ENCODE peak calls at places on chromosomes 6 and 20, in ten cellular contexts. One of them, this sample, is unnamed.

GRCh38 chr6:113857565-113858066 is 471 bp downstream of the MARCKS start:
- DNase-seq in fibroblast of pulmonary artery: no peak
- DNase-seq in activated T-helper 1 cell treated with Interleukin-2 at 50 U/mL for 16 hours: no peak
- DNase-seq in stimulated activated CD4-positive, alpha-beta T cell treated with anti-CD3 and anti-CD28 coated beads, Interleukin-12 subunit alpha, Interleukin-12 subunit beta, amount 100 ng/mL, for 4 hours: no peak
- DNase-seq in IMR-90: no peak
- DNase-seq in KBM-7: peak; percentile 43
- DNase-seq in NCI-H748 treated with DMSO at 0.1 percent for 48 hours: no peak
- DNase-seq in ureter: no peak
- DNase-seq in right cardiac atrium: peak; percentile 64
- DNase-seq in ELR: peak; percentile 45
- DNase-seq in this sample: no peak

GRCh38 chr6:101083533-101084172 is 202.5 kb upstream of the ASCC3 start:
- DNase-seq in fibroblast of pulmonary artery: peak; percentile 81
- DNase-seq in activated T-helper 1 cell treated with Interleukin-2 at 50 U/mL for 16 hours: no peak
- DNase-seq in stimulated activated CD4-positive, alpha-beta T cell treated with anti-CD3 and anti-CD28 coated beads, Interleukin-12 subunit alpha, Interleukin-12 subunit beta, amount 100 ng/mL, for 4 hours: no peak
- DNase-seq in IMR-90: peak; percentile 79
- DNase-seq in KBM-7: no peak
- DNase-seq in NCI-H748 treated with DMSO at 0.1 percent for 48 hours: no peak
- DNase-seq in ureter: no peak
- DNase-seq in right cardiac atrium: no peak
- DNase-seq in ELR: peak; percentile 89
- DNase-seq in this sample: no peak

GRCh38 chr6:10567256-10568041 is 46.3 kb downstream of the GCNT2 start:
- DNase-seq in fibroblast of pulmonary artery: no peak
- DNase-seq in activated T-helper 1 cell treated with Interleukin-2 at 50 U/mL for 16 hours: no peak
- DNase-seq in stimulated activated CD4-positive, alpha-beta T cell treated with anti-CD3 and anti-CD28 coated beads, Interleukin-12 subunit alpha, Interleukin-12 subunit beta, amount 100 ng/mL, for 4 hours: no peak
- DNase-seq in IMR-90: no peak
- DNase-seq in KBM-7: no peak
- DNase-seq in NCI-H748 treated with DMSO at 0.1 percent for 48 hours: no peak
- DNase-seq in ureter: no peak
- DNase-seq in right cardiac atrium: no peak
- DNase-seq in ELR: peak; percentile 22
- DNase-seq in this sample: no peak

GRCh38 chr6:33211136-33211535 is 2.8 kb downstream of the RING1 start:
- DNase-seq in fibroblast of pulmonary artery: no peak
- DNase-seq in activated T-helper 1 cell treated with Interleukin-2 at 50 U/mL for 16 hours: no peak
- DNase-seq in stimulated activated CD4-positive, alpha-beta T cell treated with anti-CD3 and anti-CD28 coated beads, Interleukin-12 subunit alpha, Interleukin-12 subunit beta, amount 100 ng/mL, for 4 hours: no peak
- DNase-seq in IMR-90: no peak
- DNase-seq in KBM-7: no peak
- DNase-seq in NCI-H748 treated with DMSO at 0.1 percent for 48 hours: no peak
- DNase-seq in ureter: no peak
- DNase-seq in right cardiac atrium: no peak
- DNase-seq in ELR: no peak
- DNase-seq in this sample: no peak

GRCh38 chr20:50126662-50127061 is 13.7 kb upstream of the UBE2V1 start:
- DNase-seq in fibroblast of pulmonary artery: no peak
- DNase-seq in activated T-helper 1 cell treated with Interleukin-2 at 50 U/mL for 16 hours: no peak
- DNase-seq in stimulated activated CD4-positive, alpha-beta T cell treated with anti-CD3 and anti-CD28 coated beads, Interleukin-12 subunit alpha, Interleukin-12 subunit beta, amount 100 ng/mL, for 4 hours: no peak
- DNase-seq in IMR-90: no peak
- DNase-seq in KBM-7: no peak
- DNase-seq in NCI-H748 treated with DMSO at 0.1 percent for 48 hours: no peak
- DNase-seq in ureter: peak; percentile 81
- DNase-seq in right cardiac atrium: no peak
- DNase-seq in ELR: no peak
- DNase-seq in this sample: no peak

GRCh38 chr6:87431263-87431662 is 23.5 kb downstream of the CFAP206 start:
- DNase-seq in fibroblast of pulmonary artery: peak; percentile 3
- DNase-seq in activated T-helper 1 cell treated with Interleukin-2 at 50 U/mL for 16 hours: no peak
- DNase-seq in stimulated activated CD4-positive, alpha-beta T cell treated with anti-CD3 and anti-CD28 coated beads, Interleukin-12 subunit alpha, Interleukin-12 subunit beta, amount 100 ng/mL, for 4 hours: no peak
- DNase-seq in IMR-90: no peak
- DNase-seq in KBM-7: no peak
- DNase-seq in NCI-H748 treated with DMSO at 0.1 percent for 48 hours: no peak
- DNase-seq in ureter: no peak
- DNase-seq in right cardiac atrium: no peak
- DNase-seq in ELR: peak; percentile 33
- DNase-seq in this sample: no peak

GRCh38 chr20:5279661-5280060 is 37.1 kb downstream of the PROKR2 start:
- DNase-seq in fibroblast of pulmonary artery: no peak
- DNase-seq in activated T-helper 1 cell treated with Interleukin-2 at 50 U/mL for 16 hours: no peak
- DNase-seq in stimulated activated CD4-positive, alpha-beta T cell treated with anti-CD3 and anti-CD28 coated beads, Interleukin-12 subunit alpha, Interleukin-12 subunit beta, amount 100 ng/mL, for 4 hours: no peak
- DNase-seq in IMR-90: no peak
- DNase-seq in KBM-7: peak; percentile 15
- DNase-seq in NCI-H748 treated with DMSO at 0.1 percent for 48 hours: no peak
- DNase-seq in ureter: no peak
- DNase-seq in right cardiac atrium: no peak
- DNase-seq in ELR: no peak
- DNase-seq in this sample: no peak

GRCh38 chr6:150290429-150290828 is 78.4 kb upstream of the IYD start:
- DNase-seq in fibroblast of pulmonary artery: peak; percentile 29
- DNase-seq in activated T-helper 1 cell treated with Interleukin-2 at 50 U/mL for 16 hours: no peak
- DNase-seq in stimulated activated CD4-positive, alpha-beta T cell treated with anti-CD3 and anti-CD28 coated beads, Interleukin-12 subunit alpha, Interleukin-12 subunit beta, amount 100 ng/mL, for 4 hours: no peak
- DNase-seq in IMR-90: peak; percentile 70
- DNase-seq in KBM-7: no peak
- DNase-seq in NCI-H748 treated with DMSO at 0.1 percent for 48 hours: no peak
- DNase-seq in ureter: no peak
- DNase-seq in right cardiac atrium: no peak
- DNase-seq in ELR: peak; percentile 44
- DNase-seq in this sample: no peak

GRCh38 chr20:58706975-58707681 is 14.5 kb downstream of the NPEPL1 start:
- DNase-seq in fibroblast of pulmonary artery: no peak
- DNase-seq in activated T-helper 1 cell treated with Interleukin-2 at 50 U/mL for 16 hours: no peak
- DNase-seq in stimulated activated CD4-positive, alpha-beta T cell treated with anti-CD3 and anti-CD28 coated beads, Interleukin-12 subunit alpha, Interleukin-12 subunit beta, amount 100 ng/mL, for 4 hours: no peak
- DNase-seq in IMR-90: no peak
- DNase-seq in KBM-7: no peak
- DNase-seq in NCI-H748 treated with DMSO at 0.1 percent for 48 hours: no peak
- DNase-seq in ureter: peak; percentile 34
- DNase-seq in right cardiac atrium: peak; percentile 29
- DNase-seq in ELR: no peak
- DNase-seq in this sample: peak; percentile 75

GRCh38 chr6:291148-291696 is 1.1 kb upstream of the DUSP22 start:
- DNase-seq in fibroblast of pulmonary artery: peak; percentile 22
- DNase-seq in activated T-helper 1 cell treated with Interleukin-2 at 50 U/mL for 16 hours: no peak
- DNase-seq in stimulated activated CD4-positive, alpha-beta T cell treated with anti-CD3 and anti-CD28 coated beads, Interleukin-12 subunit alpha, Interleukin-12 subunit beta, amount 100 ng/mL, for 4 hours: no peak
- DNase-seq in IMR-90: no peak
- DNase-seq in KBM-7: no peak
- DNase-seq in NCI-H748 treated with DMSO at 0.1 percent for 48 hours: no peak
- DNase-seq in ureter: no peak
- DNase-seq in right cardiac atrium: no peak
- DNase-seq in ELR: peak; percentile 32
- DNase-seq in this sample: peak; percentile 76

GRCh38 chr6:132205946-132206345 is 195.3 kb downstream of the MOXD1 start:
- DNase-seq in fibroblast of pulmonary artery: no peak
- DNase-seq in activated T-helper 1 cell treated with Interleukin-2 at 50 U/mL for 16 hours: no peak
- DNase-seq in stimulated activated CD4-positive, alpha-beta T cell treated with anti-CD3 and anti-CD28 coated beads, Interleukin-12 subunit alpha, Interleukin-12 subunit beta, amount 100 ng/mL, for 4 hours: no peak
- DNase-seq in IMR-90: peak; percentile 34
- DNase-seq in KBM-7: no peak
- DNase-seq in NCI-H748 treated with DMSO at 0.1 percent for 48 hours: no peak
- DNase-seq in ureter: no peak
- DNase-seq in right cardiac atrium: no peak
- DNase-seq in ELR: no peak
- DNase-seq in this sample: no peak

GRCh38 chr6:67679566-67680296 is 955.4 kb upstream of the ADGRB3 start:
- DNase-seq in fibroblast of pulmonary artery: no peak
- DNase-seq in activated T-helper 1 cell treated with Interleukin-2 at 50 U/mL for 16 hours: no peak
- DNase-seq in stimulated activated CD4-positive, alpha-beta T cell treated with anti-CD3 and anti-CD28 coated beads, Interleukin-12 subunit alpha, Interleukin-12 subunit beta, amount 100 ng/mL, for 4 hours: no peak
- DNase-seq in IMR-90: no peak
- DNase-seq in KBM-7: no peak
- DNase-seq in NCI-H748 treated with DMSO at 0.1 percent for 48 hours: no peak
- DNase-seq in ureter: no peak
- DNase-seq in right cardiac atrium: no peak
- DNase-seq in ELR: no peak
- DNase-seq in this sample: no peak

GRCh38 chr20:23161244-23161875 is 75.2 kb upstream of the CD93 start:
- DNase-seq in fibroblast of pulmonary artery: no peak
- DNase-seq in activated T-helper 1 cell treated with Interleukin-2 at 50 U/mL for 16 hours: no peak
- DNase-seq in stimulated activated CD4-positive, alpha-beta T cell treated with anti-CD3 and anti-CD28 coated beads, Interleukin-12 subunit alpha, Interleukin-12 subunit beta, amount 100 ng/mL, for 4 hours: no peak
- DNase-seq in IMR-90: peak; percentile 52
- DNase-seq in KBM-7: peak; percentile 47
- DNase-seq in NCI-H748 treated with DMSO at 0.1 percent for 48 hours: no peak
- DNase-seq in ureter: peak; percentile 40
- DNase-seq in right cardiac atrium: no peak
- DNase-seq in ELR: peak; percentile 59
- DNase-seq in this sample: peak; percentile 76

GRCh38 chr6:73929421-73929820 is 233.4 kb downstream of the CD109 start:
- DNase-seq in fibroblast of pulmonary artery: peak; percentile 6
- DNase-seq in activated T-helper 1 cell treated with Interleukin-2 at 50 U/mL for 16 hours: no peak
- DNase-seq in stimulated activated CD4-positive, alpha-beta T cell treated with anti-CD3 and anti-CD28 coated beads, Interleukin-12 subunit alpha, Interleukin-12 subunit beta, amount 100 ng/mL, for 4 hours: no peak
- DNase-seq in IMR-90: peak; percentile 13
- DNase-seq in KBM-7: no peak
- DNase-seq in NCI-H748 treated with DMSO at 0.1 percent for 48 hours: no peak
- DNase-seq in ureter: no peak
- DNase-seq in right cardiac atrium: no peak
- DNase-seq in ELR: peak; percentile 16
- DNase-seq in this sample: no peak

GRCh38 chr20:13022401-13023170 is 13.8 kb downstream of the SPTLC3 start:
- DNase-seq in fibroblast of pulmonary artery: peak; percentile 64
- DNase-seq in activated T-helper 1 cell treated with Interleukin-2 at 50 U/mL for 16 hours: no peak
- DNase-seq in stimulated activated CD4-positive, alpha-beta T cell treated with anti-CD3 and anti-CD28 coated beads, Interleukin-12 subunit alpha, Interleukin-12 subunit beta, amount 100 ng/mL, for 4 hours: no peak
- DNase-seq in IMR-90: peak; percentile 82
- DNase-seq in KBM-7: no peak
- DNase-seq in NCI-H748 treated with DMSO at 0.1 percent for 48 hours: no peak
- DNase-seq in ureter: no peak
- DNase-seq in right cardiac atrium: no peak
- DNase-seq in ELR: peak; percentile 75
- DNase-seq in this sample: no peak

GRCh38 chr20:16666272-16666671 is 63.6 kb upstream of the SNRPB2 start:
- DNase-seq in fibroblast of pulmonary artery: no peak
- DNase-seq in activated T-helper 1 cell treated with Interleukin-2 at 50 U/mL for 16 hours: no peak
- DNase-seq in stimulated activated CD4-positive, alpha-beta T cell treated with anti-CD3 and anti-CD28 coated beads, Interleukin-12 subunit alpha, Interleukin-12 subunit beta, amount 100 ng/mL, for 4 hours: no peak
- DNase-seq in IMR-90: no peak
- DNase-seq in KBM-7: no peak
- DNase-seq in NCI-H748 treated with DMSO at 0.1 percent for 48 hours: no peak
- DNase-seq in ureter: no peak
- DNase-seq in right cardiac atrium: no peak
- DNase-seq in ELR: no peak
- DNase-seq in this sample: no peak

GRCh38 chr6:36111526-36111925 is 18.8 kb upstream of the MAPK13 start:
- DNase-seq in fibroblast of pulmonary artery: no peak
- DNase-seq in activated T-helper 1 cell treated with Interleukin-2 at 50 U/mL for 16 hours: no peak
- DNase-seq in stimulated activated CD4-positive, alpha-beta T cell treated with anti-CD3 and anti-CD28 coated beads, Interleukin-12 subunit alpha, Interleukin-12 subunit beta, amount 100 ng/mL, for 4 hours: no peak
- DNase-seq in IMR-90: no peak
- DNase-seq in KBM-7: no peak
- DNase-seq in NCI-H748 treated with DMSO at 0.1 percent for 48 hours: no peak
- DNase-seq in ureter: no peak
- DNase-seq in right cardiac atrium: no peak
- DNase-seq in ELR: no peak
- DNase-seq in this sample: no peak

GRCh38 chr6:31060162-31060561 is 49.9 kb downstream of the MUC22 start:
- DNase-seq in fibroblast of pulmonary artery: no peak
- DNase-seq in activated T-helper 1 cell treated with Interleukin-2 at 50 U/mL for 16 hours: no peak
- DNase-seq in stimulated activated CD4-positive, alpha-beta T cell treated with anti-CD3 and anti-CD28 coated beads, Interleukin-12 subunit alpha, Interleukin-12 subunit beta, amount 100 ng/mL, for 4 hours: no peak
- DNase-seq in IMR-90: no peak
- DNase-seq in KBM-7: no peak
- DNase-seq in NCI-H748 treated with DMSO at 0.1 percent for 48 hours: no peak
- DNase-seq in ureter: no peak
- DNase-seq in right cardiac atrium: no peak
- DNase-seq in ELR: no peak
- DNase-seq in this sample: no peak

GRCh38 chr6:136439514-136440186 is 110.6 kb downstream of the MAP7 start:
- DNase-seq in fibroblast of pulmonary artery: no peak
- DNase-seq in activated T-helper 1 cell treated with Interleukin-2 at 50 U/mL for 16 hours: no peak
- DNase-seq in stimulated activated CD4-positive, alpha-beta T cell treated with anti-CD3 and anti-CD28 coated beads, Interleukin-12 subunit alpha, Interleukin-12 subunit beta, amount 100 ng/mL, for 4 hours: no peak
- DNase-seq in IMR-90: no peak
- DNase-seq in KBM-7: no peak
- DNase-seq in NCI-H748 treated with DMSO at 0.1 percent for 48 hours: no peak
- DNase-seq in ureter: no peak
- DNase-seq in right cardiac atrium: no peak
- DNase-seq in ELR: no peak
- DNase-seq in this sample: no peak

GRCh38 chr6:38646166-38646565 is 6.4 kb upstream of the BTBD9 start:
- DNase-seq in fibroblast of pulmonary artery: no peak
- DNase-seq in activated T-helper 1 cell treated with Interleukin-2 at 50 U/mL for 16 hours: no peak
- DNase-seq in stimulated activated CD4-positive, alpha-beta T cell treated with anti-CD3 and anti-CD28 coated beads, Interleukin-12 subunit alpha, Interleukin-12 subunit beta, amount 100 ng/mL, for 4 hours: no peak
- DNase-seq in IMR-90: peak; percentile 16
- DNase-seq in KBM-7: no peak
- DNase-seq in NCI-H748 treated with DMSO at 0.1 percent for 48 hours: no peak
- DNase-seq in ureter: no peak
- DNase-seq in right cardiac atrium: no peak
- DNase-seq in ELR: peak; percentile 8
- DNase-seq in this sample: no peak

GRCh38 chr20:25277051-25277801 is 29.3 kb downstream of the PYGB start:
- DNase-seq in fibroblast of pulmonary artery: no peak
- DNase-seq in activated T-helper 1 cell treated with Interleukin-2 at 50 U/mL for 16 hours: no peak
- DNase-seq in stimulated activated CD4-positive, alpha-beta T cell treated with anti-CD3 and anti-CD28 coated beads, Interleukin-12 subunit alpha, Interleukin-12 subunit beta, amount 100 ng/mL, for 4 hours: no peak
- DNase-seq in IMR-90: no peak
- DNase-seq in KBM-7: no peak
- DNase-seq in NCI-H748 treated with DMSO at 0.1 percent for 48 hours: no peak
- DNase-seq in ureter: peak; percentile 34
- DNase-seq in right cardiac atrium: peak; percentile 72
- DNase-seq in ELR: no peak
- DNase-seq in this sample: no peak

GRCh38 chr6:114735118-114735730 is 392.4 kb upstream of the HS3ST5 start:
- DNase-seq in fibroblast of pulmonary artery: no peak
- DNase-seq in activated T-helper 1 cell treated with Interleukin-2 at 50 U/mL for 16 hours: no peak
- DNase-seq in stimulated activated CD4-positive, alpha-beta T cell treated with anti-CD3 and anti-CD28 coated beads, Interleukin-12 subunit alpha, Interleukin-12 subunit beta, amount 100 ng/mL, for 4 hours: no peak
- DNase-seq in IMR-90: no peak
- DNase-seq in KBM-7: no peak
- DNase-seq in NCI-H748 treated with DMSO at 0.1 percent for 48 hours: no peak
- DNase-seq in ureter: no peak
- DNase-seq in right cardiac atrium: no peak
- DNase-seq in ELR: no peak
- DNase-seq in this sample: no peak